ENCODE peak calls at places on chromosome 13, in nine cellular contexts. E is right atrium auricular region; B is aorta; R is A549; D is transverse colon; H is tibial nerve; N is heart right ventricle; S is OCI-LY7; J is effector memory CD4-positive, alpha-beta T cell. A is an unnamed sample.

GRCh38 chr13:83333614-83334388 is 548.5 kb downstream of the SLITRK1 start:
- DNase-seq in E (no peak), B (no peak), R (no peak), D (no peak), H (no peak), N (no peak), S (no peak), J (no peak), A (no peak)

GRCh38 chr13:98873377-98874028 is 104.4 kb downstream of the DOCK9 start:
- DNase-seq in E (no peak), B (no peak), R (no peak), D (no peak), H (no peak), N (no peak), S (no peak), J (no peak), A (no peak)

GRCh38 chr13:26198116-26198515 is 24.0 kb downstream of the RNF6 start:
- DNase-seq in E (no peak), B (no peak), R (no peak), D (no peak), H (no peak), N (no peak), S (no peak), J (no peak), A (no peak)

GRCh38 chr13:52846567-52847321 is 1.7 kb downstream of the PCDH8 start:
- DNase-seq in E (no peak), B (peak; percentile 85), R (no peak), D (peak; percentile 54), H (peak; percentile 23), N (peak; percentile 34), S (no peak), J (no peak), A (no peak)

GRCh38 chr13:23794267-23795161 is 94.7 kb downstream of the MIPEP start:
- DNase-seq in E (no peak), B (no peak), R (no peak), D (no peak), H (no peak), N (no peak), S (peak; percentile 32), J (no peak), A (no peak)

GRCh38 chr13:101308247-101309013 is 107.9 kb downstream of the NALCN start:
- DNase-seq in E (no peak), B (no peak), R (no peak), D (no peak), H (no peak), N (no peak), S (no peak), J (no peak), A (no peak)

GRCh38 chr13:51821666-51822065 is 17.7 kb upstream of the DHRS12 start:
- DNase-seq in E (no peak), B (no peak), R (no peak), D (no peak), H (no peak), N (no peak), S (peak; percentile 88), J (no peak), A (no peak)

GRCh38 chr13:83752141-83752540 is 130.1 kb downstream of the SLITRK1 start:
- DNase-seq in E (no peak), B (no peak), R (no peak), D (no peak), H (no peak), N (no peak), S (no peak), J (no peak), A (no peak)

GRCh38 chr13:97274782-97275252 is 52.7 kb downstream of the MBNL2 start:
- DNase-seq in E (no peak), B (no peak), R (no peak), D (no peak), H (no peak), N (no peak), S (no peak), J (no peak), A (no peak)

GRCh38 chr13:105838231-105838630 is 697.2 kb downstream of the EFNB2 start:
- DNase-seq in E (no peak), B (no peak), R (no peak), D (no peak), H (no peak), N (no peak), S (no peak), J (no peak), A (no peak)
- H3K9me3 ChIP-seq in E (no peaks in the 10 kb centered on the region), B (no peaks in the 10 kb centered on the region), R (no peaks in the 10 kb centered on the region), D (no peaks in the 10 kb centered on the region), H (no peaks in the 10 kb centered on the region), N (no peaks in the 10 kb centered on the region), S (no peaks in the 10 kb centered on the region), J (no peaks in the 10 kb centered on the region), A (no peaks in the 10 kb centered on the region)

GRCh38 chr13:62142048-62142447 is 726.4 kb upstream of the PCDH20 start:
- DNase-seq in E (no peak), B (no peak), R (no peak), D (no peak), H (no peak), N (no peak), S (no peak), J (no peak), A (no peak)
- H3K9me3 ChIP-seq in E (peaks cover 3% of the 10 kb centered on the region), B (peaks cover 2% of the 10 kb centered on the region), R (no peaks in the 10 kb centered on the region), D (peaks cover 3% of the 10 kb centered on the region), H (peaks cover 3% of the 10 kb centered on the region), N (no peaks in the 10 kb centered on the region), S (peaks cover 60% of the 10 kb centered on the region), J (no peaks in the 10 kb centered on the region), A (no peaks in the 10 kb centered on the region)

DNA sequence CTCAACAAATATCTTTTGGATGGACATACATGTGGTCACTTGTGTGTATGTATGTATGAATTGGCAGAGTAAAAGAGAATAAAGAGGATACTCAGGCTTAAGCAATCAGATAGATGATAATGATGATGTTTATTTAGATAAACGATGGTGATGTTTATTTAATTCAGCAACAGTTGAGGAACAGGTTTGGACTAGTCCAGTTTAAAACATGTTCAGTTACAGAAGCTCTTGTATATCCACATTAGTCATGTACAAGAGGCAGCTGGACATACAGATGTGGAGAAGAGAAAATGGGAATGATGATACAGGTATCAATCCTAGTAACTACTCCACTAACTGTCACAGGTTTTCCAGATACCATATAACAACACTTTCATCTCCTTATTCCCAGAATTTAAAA is 232.1 kb downstream of the DIAPH3 start:
- DNase-seq in E (no peak), B (no peak), R (no peak), D (no peak), H (no peak), N (no peak), S (no peak), J (no peak), A (no peak)
- H3K9me3 ChIP-seq in E (peaks cover 20% of the 10 kb centered on the region), B (no peaks in the 10 kb centered on the region), R (no peaks in the 10 kb centered on the region), D (no peaks in the 10 kb centered on the region), H (no peaks in the 10 kb centered on the region), N (no peaks in the 10 kb centered on the region), S (peaks cover 16% of the 10 kb centered on the region), J (no peaks in the 10 kb centered on the region), A (no peaks in the 10 kb centered on the region)

GRCh38 chr13:49836516-49836915 is 44.0 kb upstream of the KPNA3 start:
- DNase-seq in E (no peak), B (no peak), R (no peak), D (no peak), H (no peak), N (no peak), S (no peak), J (no peak), A (no peak)

GRCh38 chr13:49844191-49844590 is 51.7 kb upstream of the KPNA3 start:
- DNase-seq in E (no peak), B (no peak), R (no peak), D (no peak), H (no peak), N (no peak), S (no peak), J (no peak), A (no peak)

GRCh38 chr13:49838989-49839388 is 46.5 kb upstream of the KPNA3 start:
- DNase-seq in E (no peak), B (no peak), R (no peak), D (no peak), H (no peak), N (no peak), S (no peak), J (no peak), A (no peak)

GRCh38 chr13:49840667-49841066 is 48.2 kb upstream of the KPNA3 start:
- DNase-seq in E (no peak), B (no peak), R (no peak), D (no peak), H (no peak), N (no peak), S (no peak), J (no peak), A (no peak)

DNA sequence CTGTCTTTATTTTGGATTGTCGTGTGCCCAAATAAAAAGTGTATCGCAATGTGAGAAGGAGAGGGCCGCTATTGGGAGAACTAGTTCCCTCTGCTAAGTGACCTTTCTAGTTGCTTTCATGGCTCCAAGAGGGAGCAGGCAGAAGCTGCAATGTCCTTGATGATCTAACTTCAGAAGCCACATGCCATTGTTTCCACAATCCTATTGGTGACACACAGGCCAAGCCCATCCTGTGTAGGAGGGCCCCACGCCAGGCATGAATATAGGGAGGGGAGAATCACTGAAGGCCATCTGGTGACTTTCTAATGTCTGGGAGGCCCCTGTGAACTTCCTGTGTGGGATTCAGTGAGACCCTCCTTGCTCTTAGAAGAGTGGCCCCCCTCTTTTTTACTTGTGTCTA is 47.8 kb upstream of the KPNA3 start:
- DNase-seq in E (no peak), B (no peak), R (no peak), D (no peak), H (no peak), N (no peak), S (no peak), J (no peak), A (no peak)
- H3K9me3 ChIP-seq in E (no peaks in the 10 kb centered on the region), B (no peaks in the 10 kb centered on the region), R (no peaks in the 10 kb centered on the region), D (no peaks in the 10 kb centered on the region), H (no peaks in the 10 kb centered on the region), N (no peaks in the 10 kb centered on the region), S (no peaks in the 10 kb centered on the region), J (no peaks in the 10 kb centered on the region), A (no peaks in the 10 kb centered on the region)

GRCh38 chr13:58134012-58134411 is 502.5 kb downstream of the PCDH17 start:
- DNase-seq in E (no peak), B (no peak), R (no peak), D (no peak), H (no peak), N (no peak), S (no peak), J (no peak), A (no peak)
- H3K9me3 ChIP-seq in E (peaks cover 18% of the 10 kb centered on the region), B (no peaks in the 10 kb centered on the region), R (no peaks in the 10 kb centered on the region), D (no peaks in the 10 kb centered on the region), H (peaks cover 9% of the 10 kb centered on the region), N (no peaks in the 10 kb centered on the region), S (no peaks in the 10 kb centered on the region), J (no peaks in the 10 kb centered on the region), A (no peaks in the 10 kb centered on the region)

GRCh38 chr13:88507909-88508308 is 836.7 kb downstream of the SLITRK5 start:
- DNase-seq in E (no peak), B (no peak), R (no peak), D (no peak), H (no peak), N (no peak), S (no peak), J (no peak), A (no peak)
- H3K9me3 ChIP-seq in E (peaks cover 28% of the 10 kb centered on the region), B (peaks cover 5% of the 10 kb centered on the region), R (no peaks in the 10 kb centered on the region), D (no peaks in the 10 kb centered on the region), H (no peaks in the 10 kb centered on the region), N (no peaks in the 10 kb centered on the region), S (no peaks in the 10 kb centered on the region), J (no peaks in the 10 kb centered on the region), A (no peaks in the 10 kb centered on the region)

A was measured in T-helper 17 cell.